ENCODE peak calls at places on chromosomes 11 and 22, in seven cellular contexts. One of them, this sample, is unnamed. For H3K36me3, the result is how much of the 10 kb centered on the place peaks cover.

GRCh38 chr11:82864268-82864667 is 36.0 kb downstream of the PRCP start:
- DNase-seq in IMR-90: peak
- DNase-seq in cardiac muscle cell: peak
- DNase-seq in CD8-positive, alpha-beta T cell: no peak
- DNase-seq in psoas muscle: peak
- DNase-seq in left ventricle myocardium inferior: peak
- DNase-seq in SK-N-SH: peak
- DNase-seq in this sample: no peak

GRCh38 chr11:64304032-64304315 is 1.4 kb upstream of the ESRRA start:
- DNase-seq in IMR-90: no peak
- DNase-seq in cardiac muscle cell: no peak
- DNase-seq in CD8-positive, alpha-beta T cell: no peak
- DNase-seq in psoas muscle: no peak
- DNase-seq in left ventricle myocardium inferior: no peak
- DNase-seq in SK-N-SH: no peak
- DNase-seq in this sample: no peak

GRCh38 chr22:37088108-37088605 is 21.4 kb downstream of the TMPRSS6 start:
- DNase-seq in IMR-90: peak
- DNase-seq in cardiac muscle cell: no peak
- DNase-seq in CD8-positive, alpha-beta T cell: no peak
- DNase-seq in psoas muscle: no peak
- DNase-seq in left ventricle myocardium inferior: no peak
- DNase-seq in SK-N-SH: no peak
- DNase-seq in this sample: no peak

GRCh38 chr22:20401376-20402020 is 7.5 kb downstream of the ZNF74 start:
- DNase-seq in IMR-90: no peak
- DNase-seq in cardiac muscle cell: no peak
- DNase-seq in CD8-positive, alpha-beta T cell: no peak
- DNase-seq in psoas muscle: no peak
- DNase-seq in left ventricle myocardium inferior: no peak
- DNase-seq in SK-N-SH: no peak
- DNase-seq in this sample: no peak

GRCh38 chr11:61917357-61918109 is at the start of gene RAB3IL1:
- DNase-seq in IMR-90: no peak
- DNase-seq in cardiac muscle cell: peak
- DNase-seq in CD8-positive, alpha-beta T cell: no peak
- DNase-seq in psoas muscle: peak
- DNase-seq in left ventricle myocardium inferior: peak
- DNase-seq in SK-N-SH: peak
- DNase-seq in this sample: no peak

GRCh38 chr11:14386895-14387480 is 28.0 kb upstream of the RRAS2 start:
- DNase-seq in IMR-90: peak
- DNase-seq in cardiac muscle cell: peak
- DNase-seq in CD8-positive, alpha-beta T cell: no peak
- DNase-seq in psoas muscle: no peak
- DNase-seq in left ventricle myocardium inferior: peak
- DNase-seq in SK-N-SH: peak
- DNase-seq in this sample: no peak

GRCh38 chr11:43376594-43376993 is 17.9 kb downstream of the TTC17 start:
- DNase-seq in IMR-90: peak
- DNase-seq in cardiac muscle cell: no peak
- DNase-seq in CD8-positive, alpha-beta T cell: no peak
- DNase-seq in psoas muscle: no peak
- DNase-seq in left ventricle myocardium inferior: no peak
- DNase-seq in SK-N-SH: no peak
- DNase-seq in this sample: no peak

GRCh38 chr11:124946735-124947141 is 7.3 kb upstream of the CCDC15 start:
- DNase-seq in IMR-90: peak
- DNase-seq in cardiac muscle cell: no peak
- DNase-seq in CD8-positive, alpha-beta T cell: no peak
- DNase-seq in psoas muscle: no peak
- DNase-seq in left ventricle myocardium inferior: no peak
- DNase-seq in SK-N-SH: no peak
- DNase-seq in this sample: no peak

GRCh38 chr22:38505595-38506117 is 455 bp downstream of the DDX17 start:
- DNase-seq in IMR-90: peak
- DNase-seq in cardiac muscle cell: peak
- DNase-seq in CD8-positive, alpha-beta T cell: no peak
- DNase-seq in psoas muscle: peak
- DNase-seq in left ventricle myocardium inferior: peak
- DNase-seq in SK-N-SH: peak
- DNase-seq in this sample: no peak

GRCh38 chr22:22673628-22674027 is 29.2 kb downstream of the GGTLC2 start:
- DNase-seq in IMR-90: no peak
- DNase-seq in cardiac muscle cell: no peak
- DNase-seq in CD8-positive, alpha-beta T cell: no peak
- DNase-seq in psoas muscle: no peak
- DNase-seq in left ventricle myocardium inferior: no peak
- DNase-seq in SK-N-SH: no peak
- DNase-seq in this sample: no peak

GRCh38 chr11:45289369-45289768 is 3.2 kb upstream of the SYT13 start:
- DNase-seq in IMR-90: peak
- DNase-seq in cardiac muscle cell: no peak
- DNase-seq in CD8-positive, alpha-beta T cell: no peak
- DNase-seq in psoas muscle: no peak
- DNase-seq in left ventricle myocardium inferior: no peak
- DNase-seq in SK-N-SH: no peak
- DNase-seq in this sample: no peak

GRCh38 chr11:10727259-10727851 is 23.7 kb upstream of the CTR9 start:
- DNase-seq in IMR-90: peak
- DNase-seq in cardiac muscle cell: no peak
- DNase-seq in CD8-positive, alpha-beta T cell: no peak
- DNase-seq in psoas muscle: no peak
- DNase-seq in left ventricle myocardium inferior: no peak
- DNase-seq in SK-N-SH: no peak
- DNase-seq in this sample: no peak

GRCh38 chr22:48234011-48234410 is 1471.6 kb downstream of the TBC1D22A start:
- DNase-seq in IMR-90: no peak
- DNase-seq in cardiac muscle cell: no peak
- DNase-seq in CD8-positive, alpha-beta T cell: no peak
- DNase-seq in psoas muscle: no peak
- DNase-seq in left ventricle myocardium inferior: no peak
- DNase-seq in SK-N-SH: no peak
- DNase-seq in this sample: no peak

GRCh38 chr11:4606231-4607015 is 1.6 kb downstream of the TRIM68 start:
- DNase-seq in IMR-90: peak
- DNase-seq in cardiac muscle cell: no peak
- DNase-seq in CD8-positive, alpha-beta T cell: no peak
- DNase-seq in psoas muscle: no peak
- DNase-seq in left ventricle myocardium inferior: no peak
- DNase-seq in SK-N-SH: no peak
- DNase-seq in this sample: no peak

GRCh38 chr11:60835472-60835871 is 6.4 kb upstream of the CCDC86 start:
- DNase-seq in IMR-90: peak
- DNase-seq in cardiac muscle cell: no peak
- DNase-seq in CD8-positive, alpha-beta T cell: no peak
- DNase-seq in psoas muscle: no peak
- DNase-seq in left ventricle myocardium inferior: no peak
- DNase-seq in SK-N-SH: no peak
- DNase-seq in this sample: no peak

GRCh38 chr11:120793150-120793549 is 230.8 kb upstream of the TBCEL start:
- DNase-seq in IMR-90: no peak
- DNase-seq in cardiac muscle cell: no peak
- DNase-seq in CD8-positive, alpha-beta T cell: no peak
- DNase-seq in psoas muscle: no peak
- DNase-seq in left ventricle myocardium inferior: no peak
- DNase-seq in SK-N-SH: no peak
- DNase-seq in this sample: no peak

GRCh38 chr11:17578296-17578695 is 31.2 kb downstream of the OTOG start:
- DNase-seq in IMR-90: no peak
- DNase-seq in cardiac muscle cell: no peak
- DNase-seq in CD8-positive, alpha-beta T cell: no peak
- DNase-seq in psoas muscle: no peak
- DNase-seq in left ventricle myocardium inferior: no peak
- DNase-seq in SK-N-SH: no peak
- DNase-seq in this sample: no peak

GRCh38 chr22:21622624-21623401 is 7.0 kb downstream of the YDJC start:
- DNase-seq in IMR-90: no peak
- DNase-seq in cardiac muscle cell: peak
- DNase-seq in CD8-positive, alpha-beta T cell: no peak
- DNase-seq in psoas muscle: no peak
- DNase-seq in left ventricle myocardium inferior: no peak
- DNase-seq in SK-N-SH: peak
- DNase-seq in this sample: no peak

GRCh38 chr22:21621891-21622623 is 7.8 kb downstream of the YDJC start:
- DNase-seq in IMR-90: no peak
- DNase-seq in cardiac muscle cell: no peak
- DNase-seq in CD8-positive, alpha-beta T cell: no peak
- DNase-seq in psoas muscle: no peak
- DNase-seq in left ventricle myocardium inferior: no peak
- DNase-seq in SK-N-SH: peak
- DNase-seq in this sample: no peak

GRCh38 chr22:21624880-21625791 is 4.7 kb downstream of the YDJC start:
- DNase-seq in IMR-90: no peak
- DNase-seq in cardiac muscle cell: no peak
- DNase-seq in CD8-positive, alpha-beta T cell: no peak
- DNase-seq in psoas muscle: no peak
- DNase-seq in left ventricle myocardium inferior: no peak
- DNase-seq in SK-N-SH: no peak
- DNase-seq in this sample: no peak

GRCh38 chr22:21624120-21624879 is 5.5 kb downstream of the YDJC start:
- DNase-seq in IMR-90: peak
- DNase-seq in cardiac muscle cell: peak
- DNase-seq in CD8-positive, alpha-beta T cell: no peak
- DNase-seq in psoas muscle: peak
- DNase-seq in left ventricle myocardium inferior: peak
- DNase-seq in SK-N-SH: peak
- DNase-seq in this sample: no peak

GRCh38 chr22:21623402-21623970 is 6.3 kb downstream of the YDJC start:
- DNase-seq in IMR-90: no peak
- DNase-seq in cardiac muscle cell: no peak
- DNase-seq in CD8-positive, alpha-beta T cell: no peak
- DNase-seq in psoas muscle: no peak
- DNase-seq in left ventricle myocardium inferior: no peak
- DNase-seq in SK-N-SH: no peak
- DNase-seq in this sample: no peak
- H3K36me3 ChIP-seq in IMR-90: under half
- H3K36me3 ChIP-seq in cardiac muscle cell: under half
- H3K36me3 ChIP-seq in CD8-positive, alpha-beta T cell: under half
- H3K36me3 ChIP-seq in psoas muscle: under half
- H3K36me3 ChIP-seq in left ventricle myocardium inferior: under half
- H3K36me3 ChIP-seq in SK-N-SH: under half
- H3K36me3 ChIP-seq in this sample: under half

GRCh38 chr22:25779890-25780289 is 37.9 kb downstream of the MYO18B start:
- DNase-seq in IMR-90: no peak
- DNase-seq in cardiac muscle cell: no peak
- DNase-seq in CD8-positive, alpha-beta T cell: no peak
- DNase-seq in psoas muscle: peak
- DNase-seq in left ventricle myocardium inferior: no peak
- DNase-seq in SK-N-SH: no peak
- DNase-seq in this sample: no peak

GRCh38 chr22:25777411-25777810 is 35.4 kb downstream of the MYO18B start:
- DNase-seq in IMR-90: no peak
- DNase-seq in cardiac muscle cell: no peak
- DNase-seq in CD8-positive, alpha-beta T cell: no peak
- DNase-seq in psoas muscle: peak
- DNase-seq in left ventricle myocardium inferior: no peak
- DNase-seq in SK-N-SH: no peak
- DNase-seq in this sample: no peak

GRCh38 chr22:25775501-25775900 is 33.5 kb downstream of the MYO18B start:
- DNase-seq in IMR-90: peak
- DNase-seq in cardiac muscle cell: no peak
- DNase-seq in CD8-positive, alpha-beta T cell: no peak
- DNase-seq in psoas muscle: peak
- DNase-seq in left ventricle myocardium inferior: no peak
- DNase-seq in SK-N-SH: peak
- DNase-seq in this sample: no peak

GRCh38 chr22:25779426-25779825 is 37.4 kb downstream of the MYO18B start:
- DNase-seq in IMR-90: no peak
- DNase-seq in cardiac muscle cell: no peak
- DNase-seq in CD8-positive, alpha-beta T cell: no peak
- DNase-seq in psoas muscle: no peak
- DNase-seq in left ventricle myocardium inferior: no peak
- DNase-seq in SK-N-SH: no peak
- DNase-seq in this sample: no peak

GRCh38 chr22:25777870-25778269 is 35.9 kb downstream of the MYO18B start:
- DNase-seq in IMR-90: peak
- DNase-seq in cardiac muscle cell: no peak
- DNase-seq in CD8-positive, alpha-beta T cell: no peak
- DNase-seq in psoas muscle: peak
- DNase-seq in left ventricle myocardium inferior: no peak
- DNase-seq in SK-N-SH: peak
- DNase-seq in this sample: no peak
- TF ChIP-seq CTCF in IMR-90: peak
- TF ChIP-seq CTCF in cardiac muscle cell: peak
- TF ChIP-seq CTCF in CD8-positive, alpha-beta T cell: no peak
- TF ChIP-seq CTCF in psoas muscle: peak
- TF ChIP-seq CTCF in left ventricle myocardium inferior: no peak
- TF ChIP-seq CTCF in SK-N-SH: peak
- TF ChIP-seq CTCF in this sample: peak

GRCh38 chr22:29559853-29560252 is 6.3 kb upstream of the THOC5 start:
- DNase-seq in IMR-90: no peak
- DNase-seq in cardiac muscle cell: no peak
- DNase-seq in CD8-positive, alpha-beta T cell: no peak
- DNase-seq in psoas muscle: no peak
- DNase-seq in left ventricle myocardium inferior: no peak
- DNase-seq in SK-N-SH: no peak
- DNase-seq in this sample: no peak
- H3K36me3 ChIP-seq in IMR-90: half or more
- H3K36me3 ChIP-seq in cardiac muscle cell: under half
- H3K36me3 ChIP-seq in CD8-positive, alpha-beta T cell: under half
- H3K36me3 ChIP-seq in psoas muscle: under half
- H3K36me3 ChIP-seq in left ventricle myocardium inferior: under half
- H3K36me3 ChIP-seq in SK-N-SH: under half
- H3K36me3 ChIP-seq in this sample: under half

GRCh38 chr11:118092907-118093571 is 6.3 kb upstream of the SMIM35 start:
- DNase-seq in IMR-90: no peak
- DNase-seq in cardiac muscle cell: no peak
- DNase-seq in CD8-positive, alpha-beta T cell: no peak
- DNase-seq in psoas muscle: peak
- DNase-seq in left ventricle myocardium inferior: no peak
- DNase-seq in SK-N-SH: no peak
- DNase-seq in this sample: no peak

GRCh38 chr11:118091690-118092089 is 4.9 kb upstream of the SMIM35 start:
- DNase-seq in IMR-90: no peak
- DNase-seq in cardiac muscle cell: no peak
- DNase-seq in CD8-positive, alpha-beta T cell: no peak
- DNase-seq in psoas muscle: peak
- DNase-seq in left ventricle myocardium inferior: no peak
- DNase-seq in SK-N-SH: no peak
- DNase-seq in this sample: no peak

GRCh38 chr11:118095967-118096367 is 9.2 kb upstream of the SMIM35 start:
- DNase-seq in IMR-90: no peak
- DNase-seq in cardiac muscle cell: no peak
- DNase-seq in CD8-positive, alpha-beta T cell: no peak
- DNase-seq in psoas muscle: no peak
- DNase-seq in left ventricle myocardium inferior: no peak
- DNase-seq in SK-N-SH: no peak
- DNase-seq in this sample: no peak

GRCh38 chr11:118098996-118099837 is 12.5 kb upstream of the SMIM35 start:
- DNase-seq in IMR-90: no peak
- DNase-seq in cardiac muscle cell: peak
- DNase-seq in CD8-positive, alpha-beta T cell: no peak
- DNase-seq in psoas muscle: no peak
- DNase-seq in left ventricle myocardium inferior: no peak
- DNase-seq in SK-N-SH: no peak
- DNase-seq in this sample: no peak

DNA sequence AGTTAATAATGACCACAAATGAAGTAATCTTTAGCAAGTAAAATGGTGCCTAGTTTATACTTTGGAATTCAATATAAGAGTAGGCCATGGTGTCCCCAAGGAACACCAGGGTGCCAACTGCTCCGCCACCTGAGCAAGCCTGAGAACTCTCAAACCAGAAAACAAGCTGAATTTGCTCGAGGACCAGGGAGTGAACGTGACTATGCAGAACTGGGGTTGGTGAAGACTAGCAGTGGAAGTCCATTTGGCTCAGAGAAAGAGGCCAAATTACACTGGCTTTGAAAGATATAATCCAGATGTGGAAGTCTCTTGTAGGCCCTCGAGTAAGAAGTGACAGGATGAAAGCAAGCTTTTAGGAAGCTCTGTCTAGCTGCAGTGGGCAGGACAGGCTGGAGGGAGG is 8.7 kb upstream of the SMIM35 start:
- DNase-seq in IMR-90: no peak
- DNase-seq in cardiac muscle cell: no peak
- DNase-seq in CD8-positive, alpha-beta T cell: no peak
- DNase-seq in psoas muscle: no peak
- DNase-seq in left ventricle myocardium inferior: no peak
- DNase-seq in SK-N-SH: no peak
- DNase-seq in this sample: no peak
- TF ChIP-seq CTCF in IMR-90: no peak
- TF ChIP-seq CTCF in cardiac muscle cell: no peak
- TF ChIP-seq CTCF in CD8-positive, alpha-beta T cell: no peak
- TF ChIP-seq CTCF in psoas muscle: no peak
- TF ChIP-seq CTCF in left ventricle myocardium inferior: no peak
- TF ChIP-seq CTCF in SK-N-SH: no peak
- TF ChIP-seq CTCF in this sample: no peak

This sample was measured in GM06990.